ENCODE peak calls at places on chromosomes 6 and 20, in five cellular contexts. One of them, this sample, is unnamed.

GRCh38 chr6:2857580-2858337 is 16.1 kb upstream of the SERPINB1 start:
- DNase-seq in AG10803: peak
- DNase-seq in cardiac muscle cell: peak
- DNase-seq in thoracic aorta: no peak
- DNase-seq in spleen: peak
- DNase-seq in this sample: peak

GRCh38 chr6:88114838-88115237 is 51.3 kb downstream of the CNR1 start:
- DNase-seq in cardiac muscle cell: no peak
- DNase-seq in thoracic aorta: no peak
- DNase-seq in spleen: no peak
- DNase-seq in AG10803: no peak
- DNase-seq in this sample: no peak

GRCh38 chr20:25470045-25470444 is 62.6 kb downstream of the GINS1 start:
- DNase-seq in spleen: peak
- DNase-seq in thoracic aorta: no peak
- DNase-seq in cardiac muscle cell: peak
- DNase-seq in AG10803: no peak
- DNase-seq in this sample: peak

GRCh38 chr6:2819891-2820814 is 21.5 kb downstream of the SERPINB1 start:
- DNase-seq in AG10803: no peak
- DNase-seq in cardiac muscle cell: peak
- DNase-seq in spleen: no peak
- DNase-seq in thoracic aorta: no peak
- DNase-seq in this sample: no peak

GRCh38 chr20:38121741-38122140 is 43.3 kb downstream of the TGM2 start:
- DNase-seq in spleen: peak
- DNase-seq in AG10803: no peak
- DNase-seq in thoracic aorta: no peak
- DNase-seq in cardiac muscle cell: no peak
- DNase-seq in this sample: no peak

GRCh38 chr6:51753635-51754034 is 333.8 kb downstream of the PKHD1 start:
- DNase-seq in thoracic aorta: no peak
- DNase-seq in cardiac muscle cell: no peak
- DNase-seq in spleen: no peak
- DNase-seq in AG10803: no peak
- DNase-seq in this sample: no peak

GRCh38 chr20:41004561-41005360 is 23.9 kb upstream of the TOP1 start:
- DNase-seq in cardiac muscle cell: no peak
- DNase-seq in thoracic aorta: no peak
- DNase-seq in AG10803: peak
- DNase-seq in spleen: no peak
- DNase-seq in this sample: peak

GRCh38 chr20:53915459-53916172 is 154.8 kb downstream of the BCAS1 start:
- DNase-seq in cardiac muscle cell: peak
- DNase-seq in thoracic aorta: peak
- DNase-seq in spleen: peak
- DNase-seq in AG10803: peak
- DNase-seq in this sample: peak

GRCh38 chr6:146928503-146928902 is 275.7 kb upstream of the STXBP5 start:
- DNase-seq in thoracic aorta: no peak
- DNase-seq in spleen: no peak
- DNase-seq in AG10803: no peak
- DNase-seq in cardiac muscle cell: no peak
- DNase-seq in this sample: no peak

GRCh38 chr6:143694013-143694412 is 16.2 kb downstream of the PHACTR2 start:
- DNase-seq in AG10803: no peak
- DNase-seq in cardiac muscle cell: no peak
- DNase-seq in thoracic aorta: no peak
- DNase-seq in spleen: no peak
- DNase-seq in this sample: no peak
- TF ChIP-seq CTCF in AG10803: no peak
- TF ChIP-seq CTCF in cardiac muscle cell: no peak
- TF ChIP-seq CTCF in thoracic aorta: no peak
- TF ChIP-seq CTCF in spleen: no peak
- TF ChIP-seq CTCF in this sample: no peak

GRCh38 chr6:44667668-44668390 is 280.3 kb downstream of the CDC5L start:
- DNase-seq in spleen: no peak
- DNase-seq in cardiac muscle cell: peak
- DNase-seq in thoracic aorta: no peak
- DNase-seq in AG10803: no peak
- DNase-seq in this sample: no peak
- TF ChIP-seq CTCF in spleen: peak
- TF ChIP-seq CTCF in cardiac muscle cell: peak
- TF ChIP-seq CTCF in thoracic aorta: peak
- TF ChIP-seq CTCF in AG10803: peak
- TF ChIP-seq CTCF in this sample: peak

GRCh38 chr6:84350397-84350796 is 123.0 kb upstream of the CEP162 start:
- DNase-seq in cardiac muscle cell: no peak
- DNase-seq in thoracic aorta: no peak
- DNase-seq in spleen: no peak
- DNase-seq in AG10803: peak
- DNase-seq in this sample: peak

GRCh38 chr6:84344005-84344404 is 116.6 kb upstream of the CEP162 start:
- DNase-seq in AG10803: no peak
- DNase-seq in spleen: no peak
- DNase-seq in thoracic aorta: no peak
- DNase-seq in cardiac muscle cell: no peak
- DNase-seq in this sample: no peak

GRCh38 chr6:84348801-84349200 is 121.4 kb upstream of the CEP162 start:
- DNase-seq in spleen: no peak
- DNase-seq in thoracic aorta: no peak
- DNase-seq in AG10803: no peak
- DNase-seq in cardiac muscle cell: no peak
- DNase-seq in this sample: no peak

GRCh38 chr6:84349542-84349941 is 122.1 kb upstream of the CEP162 start:
- DNase-seq in cardiac muscle cell: no peak
- DNase-seq in AG10803: no peak
- DNase-seq in spleen: no peak
- DNase-seq in thoracic aorta: no peak
- DNase-seq in this sample: no peak

GRCh38 chr6:84346372-84346771 is 118.9 kb upstream of the CEP162 start:
- DNase-seq in AG10803: peak
- DNase-seq in cardiac muscle cell: no peak
- DNase-seq in thoracic aorta: no peak
- DNase-seq in spleen: no peak
- DNase-seq in this sample: peak
- TF ChIP-seq CTCF in AG10803: peak
- TF ChIP-seq CTCF in cardiac muscle cell: peak
- TF ChIP-seq CTCF in thoracic aorta: no peak
- TF ChIP-seq CTCF in spleen: no peak
- TF ChIP-seq CTCF in this sample: peak

DNA sequence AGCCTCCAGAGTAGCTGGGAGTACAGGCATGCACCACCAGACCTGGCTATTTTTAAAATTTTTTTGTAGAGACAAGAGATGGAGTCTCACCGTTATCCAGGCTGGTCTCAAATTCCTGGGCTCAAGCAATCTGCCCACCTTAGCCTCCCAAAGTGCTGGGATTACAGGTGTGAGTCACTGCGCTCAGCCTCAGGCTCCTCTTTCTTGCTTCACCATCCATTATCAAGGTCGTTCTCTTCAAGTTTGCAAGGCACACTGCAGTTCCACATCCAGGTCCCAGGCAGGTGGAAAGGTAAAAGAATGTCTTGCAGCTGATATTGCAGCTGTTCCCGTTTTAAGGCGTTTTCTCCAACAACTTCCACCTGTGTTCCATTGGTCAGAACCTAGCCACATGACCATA is 51.9 kb downstream of the PCNA start:
- DNase-seq in spleen: no peak
- DNase-seq in AG10803: no peak
- DNase-seq in thoracic aorta: no peak
- DNase-seq in cardiac muscle cell: no peak
- DNase-seq in this sample: no peak
- TF ChIP-seq CTCF in spleen: no peak
- TF ChIP-seq CTCF in AG10803: no peak
- TF ChIP-seq CTCF in thoracic aorta: no peak
- TF ChIP-seq CTCF in cardiac muscle cell: no peak
- TF ChIP-seq CTCF in this sample: no peak

GRCh38 chr20:47427746-47428145 is 71.2 kb upstream of the ZMYND8 start:
- DNase-seq in spleen: no peak
- DNase-seq in AG10803: no peak
- DNase-seq in thoracic aorta: no peak
- DNase-seq in cardiac muscle cell: no peak
- DNase-seq in this sample: no peak
- TF ChIP-seq CTCF in spleen: no peak
- TF ChIP-seq CTCF in AG10803: no peak
- TF ChIP-seq CTCF in thoracic aorta: no peak
- TF ChIP-seq CTCF in cardiac muscle cell: no peak
- TF ChIP-seq CTCF in this sample: no peak

DNA sequence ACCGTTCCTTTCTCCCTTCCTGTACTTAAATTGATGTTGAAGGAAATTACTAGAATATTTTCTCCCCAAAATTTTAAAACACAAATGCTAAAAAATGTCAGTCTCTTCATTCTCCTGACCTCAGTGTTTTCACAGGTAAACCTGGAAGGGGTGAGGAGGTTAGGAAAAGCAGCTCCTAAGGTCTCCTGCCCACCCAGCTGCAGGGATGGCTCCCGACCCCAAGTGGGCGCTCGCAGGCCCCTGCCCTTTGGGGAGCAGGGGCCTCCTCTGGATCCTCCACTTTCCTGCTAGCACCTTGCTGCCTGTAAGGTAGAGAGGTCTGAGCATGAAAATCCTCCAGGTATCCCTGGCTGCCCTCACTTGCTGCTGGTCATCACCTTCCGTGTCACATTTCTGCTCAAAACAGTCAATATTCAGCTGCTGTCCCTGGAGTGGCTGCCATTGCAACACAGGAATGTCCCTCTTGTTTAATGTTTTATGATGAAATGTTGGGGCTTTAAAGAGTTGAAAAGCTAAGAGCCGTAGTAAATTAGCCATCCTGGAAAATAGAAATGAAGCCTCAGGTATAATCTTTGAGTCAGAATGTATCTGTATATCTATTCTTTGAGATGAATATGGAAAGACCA is 10.9 kb upstream of the HSP90AB1 start:
- DNase-seq in spleen: peak
- DNase-seq in thoracic aorta: no peak
- DNase-seq in AG10803: no peak
- DNase-seq in cardiac muscle cell: no peak
- DNase-seq in this sample: no peak
- TF ChIP-seq CTCF in spleen: no peak
- TF ChIP-seq CTCF in thoracic aorta: no peak
- TF ChIP-seq CTCF in AG10803: no peak
- TF ChIP-seq CTCF in cardiac muscle cell: no peak
- TF ChIP-seq CTCF in this sample: no peak